ENCODE peak calls at places on chromosomes 3 and 15, in six cellular contexts. R is body of pancreas; E is Ammon's horn; Z is right lobe of liver; Q is NCI-H1436; T is stimulated activated CD8-positive, alpha-beta memory T cell treated with anti-CD3 and anti-CD28 coated beads, Interleukin-4, amount 100 ng/mL, for 4 hours. D is an unnamed sample.

GRCh38 chr3:195441971-195442572 is 748 bp downstream of the ACAP2 start:
- DNase-seq in Q (no peak), E (peak), R (peak), Z (peak), T (peak), D (peak)

GRCh38 chr3:40299130-40299720 is 10.3 kb upstream of the EIF1B start:
- DNase-seq in Z (no peak), Q (no peak), T (no peak), E (no peak), R (no peak), D (no peak)

GRCh38 chr3:176579741-176580185 is 617.5 kb downstream of the TBL1XR1 start:
- DNase-seq in Q (no peak), Z (no peak), T (no peak), E (peak), R (no peak), D (no peak)

GRCh38 chr3:57544181-57545125 is at the start of gene DNAH12:
- DNase-seq in E (peak), R (peak), T (no peak), Z (peak), Q (peak), D (peak)

GRCh38 chr3:138089091-138089490 is 26.3 kb downstream of the DZIP1L start:
- DNase-seq in Z (no peak), R (no peak), Q (no peak), E (no peak), T (no peak), D (no peak)

GRCh38 chr3:75506603-75507002 is 157.5 kb upstream of the FRG2C start:
- DNase-seq in T (no peak), E (no peak), Q (no peak), R (no peak), Z (no peak), D (no peak)

GRCh38 chr3:174153875-174154274 is 705.3 kb upstream of the NAALADL2 start:
- DNase-seq in E (no peak), R (no peak), T (no peak), Z (no peak), Q (no peak), D (no peak)

GRCh38 chr15:51864408-51865056 is 35.1 kb downstream of the TMOD3 start:
- DNase-seq in Q (no peak), Z (no peak), R (no peak), T (no peak), E (no peak), D (no peak)

GRCh38 chr15:75573001-75573400 is 6.1 kb downstream of the PTPN9 start:
- DNase-seq in E (no peak), Q (no peak), Z (no peak), R (no peak), T (no peak), D (no peak)

D was measured in cerebellum.